ENCODE peak calls at places on chromosomes 16 and 17, in ten cellular contexts. D, T, W, A, C, O, Q, B, M and V are unnamed samples.

GRCh38 chr17:74296548-74296936 is 22.5 kb downstream of the DNAI2 start:
- DNase-seq in A (peak), M (peak), C (peak), Q (peak), W (no peak), D (no peak), O (no peak), B (peak), T (no peak), V (peak)

GRCh38 chr17:65554568-65555223 is 6.8 kb downstream of the AXIN2 start:
- DNase-seq in O (no peak), M (no peak), B (peak), C (no peak), D (no peak), A (no peak), Q (no peak), T (no peak), W (no peak), V (peak)

GRCh38 chr16:86343111-86343642 is 167.2 kb upstream of the FOXF1 start:
- DNase-seq in W (no peak), Q (peak), A (no peak), T (no peak), D (no peak), C (peak), O (no peak), B (peak), M (no peak), V (peak)

GRCh38 chr17:68356520-68356919 is 65.2 kb downstream of the ARSG start:
- DNase-seq in Q (no peak), D (peak), T (no peak), A (peak), B (no peak), O (peak), C (no peak), M (peak), W (no peak), V (no peak)

GRCh38 chr17:75468311-75468754 is 11.9 kb downstream of the TMEM94 start:
- DNase-seq in A (no peak), M (no peak), Q (no peak), B (no peak), T (no peak), O (no peak), C (no peak), W (no peak), D (no peak), V (no peak)

GRCh38 chr17:47829870-47830269 is 1.5 kb downstream of the MRPL10 start:
- DNase-seq in W (no peak), Q (no peak), O (no peak), M (no peak), C (no peak), B (no peak), D (peak), A (peak), T (no peak), V (no peak)

GRCh38 chr16:5041604-5042133 is 7.9 kb upstream of the NAGPA start:
- DNase-seq in O (no peak), M (no peak), Q (peak), D (no peak), B (no peak), T (no peak), W (no peak), C (no peak), A (no peak), V (peak)

GRCh38 chr16:54503011-54503410 is 216.4 kb upstream of the IRX3 start:
- DNase-seq in T (no peak), O (no peak), A (no peak), W (peak), M (no peak), C (no peak), B (peak), D (no peak), Q (no peak), V (no peak)

GRCh38 chr17:38591759-38592241 is 14.0 kb downstream of the SRCIN1 start:
- DNase-seq in B (no peak), Q (peak), C (no peak), D (no peak), M (peak), W (no peak), O (no peak), T (no peak), A (no peak), V (no peak)

GRCh38 chr16:90046971-90047713 is 27.9 kb upstream of the DBNDD1 start:
- DNase-seq in W (no peak), C (no peak), M (no peak), B (peak), D (no peak), T (no peak), Q (no peak), O (no peak), A (no peak), V (peak)